ENCODE peak calls at places on chromosomes 6 and 20, in ten cellular contexts. R is neural crest cell; Y is spleen; B is NB4; O is CD8-positive, alpha-beta T cell; K is mucosa of descending colon; H is SK-N-SH; U is foreskin fibroblast; F is heart right ventricle; V is Calu3. X is an unnamed sample.

GRCh38 chr6:164344801-164345291 is 930.3 kb downstream of the QKI start:
- DNase-seq in R (no peak), Y (no peak), B (no peak), O (no peak), K (no peak), H (no peak), U (no peak), F (no peak), V (no peak), X (no peak)

GRCh38 chr6:45310118-45310788 is 17.9 kb upstream of the RUNX2 start:
- DNase-seq in R (no peak), Y (no peak), B (peak; percentile 19), O (peak; percentile 19), K (no peak), H (no peak), U (no peak), F (no peak), V (no peak), X (no peak)

GRCh38 chr6:116280161-116280959 is 630 bp upstream of the TSPYL1 start:
- DNase-seq in R (no peak), Y (no peak), B (peak; percentile 40), O (no peak), K (no peak), H (no peak), U (no peak), F (no peak), V (no peak), X (no peak)

GRCh38 chr20:52497731-52498130 is 306.2 kb upstream of the ZFP64 start:
- DNase-seq in R (no peak), Y (no peak), B (no peak), O (no peak), K (no peak), H (no peak), U (no peak), F (no peak), V (no peak), X (no peak)

GRCh38 chr20:25380945-25381614 is 9.6 kb downstream of the ABHD12 start:
- DNase-seq in R (no peak), Y (no peak), B (no peak), O (no peak), K (no peak), H (no peak), U (no peak), F (no peak), V (no peak), X (no peak)

GRCh38 chr6:30725713-30726505 is 5.8 kb downstream of the TUBB start:
- DNase-seq in R (no peak), Y (peak; percentile 47), B (peak; percentile 54), O (no peak), K (no peak), H (peak; percentile 41), U (peak; percentile 69), F (no peak), V (no peak), X (no peak)

GRCh38 chr20:25047766-25048165 is 10.2 kb downstream of the ACSS1 start:
- DNase-seq in R (no peak), Y (peak; percentile 72), B (no peak), O (no peak), K (no peak), H (no peak), U (no peak), F (no peak), V (no peak), X (no peak)

GRCh38 chr6:105137388-105137787 is 42.4 kb downstream of the POPDC3 start:
- DNase-seq in R (no peak), Y (no peak), B (peak; percentile 17), O (no peak), K (no peak), H (peak; percentile 61), U (no peak), F (peak; percentile 23), V (no peak), X (peak; percentile 26)

GRCh38 chr20:59678286-59678685 is 73.9 kb downstream of the PHACTR3 start:
- DNase-seq in R (no peak), Y (no peak), B (no peak), O (no peak), K (no peak), H (no peak), U (no peak), F (no peak), V (no peak), X (no peak)

GRCh38 chr6:151036869-151037680 is 171.6 kb downstream of the MTHFD1L start:
- DNase-seq in R (no peak), Y (no peak), B (no peak), O (no peak), K (no peak), H (no peak), U (no peak), F (no peak), V (no peak), X (no peak)

GRCh38 chr6:35330541-35331119 is 11.7 kb upstream of the PPARD start:
- DNase-seq in R (no peak), Y (no peak), B (no peak), O (no peak), K (no peak), H (no peak), U (no peak), F (no peak), V (no peak), X (no peak)

GRCh38 chr6:35328108-35328723 is 14.1 kb upstream of the PPARD start:
- DNase-seq in R (no peak), Y (no peak), B (no peak), O (no peak), K (no peak), H (no peak), U (no peak), F (no peak), V (peak; percentile 31), X (no peak)

DNA sequence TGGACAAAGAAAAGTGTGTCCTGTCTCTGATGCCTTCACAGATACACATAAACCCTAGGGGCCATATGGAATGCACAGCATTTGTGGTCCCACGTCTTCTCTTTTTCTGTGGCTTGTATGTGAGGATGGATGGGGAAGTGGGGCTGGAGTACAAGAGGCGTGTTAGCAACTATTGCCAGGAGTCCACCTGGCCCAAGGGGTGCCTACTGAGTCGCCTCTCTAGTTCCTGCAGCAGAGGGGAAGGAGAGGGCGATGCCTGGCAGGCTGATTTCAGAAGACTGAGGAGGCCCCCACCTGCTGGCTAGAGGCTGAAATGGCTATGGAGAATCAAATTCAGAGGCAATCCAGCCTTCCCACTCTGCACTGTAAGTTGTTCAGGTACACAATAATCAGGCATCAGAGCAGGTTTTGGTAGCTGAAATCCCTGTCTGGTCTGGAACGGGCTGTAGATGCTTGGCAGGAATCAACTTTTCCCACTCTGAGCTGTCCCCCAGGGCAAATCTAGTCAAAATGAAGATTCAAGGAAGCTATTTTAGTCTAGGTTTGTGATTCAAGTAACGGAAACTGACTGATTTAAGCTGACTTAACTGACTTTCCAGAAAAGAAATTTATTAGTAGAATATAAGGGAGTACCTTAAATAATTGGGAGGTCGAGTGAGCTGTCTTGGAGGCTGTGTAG is 14.9 kb upstream of the PPARD start:
- DNase-seq in R (peak; percentile 51), Y (peak; percentile 91), B (peak; percentile 77), O (peak; percentile 67), K (peak; percentile 71), H (peak; percentile 69), U (peak; percentile 46), F (peak; percentile 67), V (peak; percentile 87), X (peak; percentile 68)
- TF ChIP-seq CTCF in R (peak; percentile 66), Y (peak; percentile 74), B (peak; percentile 78), O (peak; percentile 68), K (peak; percentile 37), H (peak; percentile 58), U (peak; percentile 79), F (peak; percentile 69), V (peak; percentile 81), X (peak; percentile 10)

DNA sequence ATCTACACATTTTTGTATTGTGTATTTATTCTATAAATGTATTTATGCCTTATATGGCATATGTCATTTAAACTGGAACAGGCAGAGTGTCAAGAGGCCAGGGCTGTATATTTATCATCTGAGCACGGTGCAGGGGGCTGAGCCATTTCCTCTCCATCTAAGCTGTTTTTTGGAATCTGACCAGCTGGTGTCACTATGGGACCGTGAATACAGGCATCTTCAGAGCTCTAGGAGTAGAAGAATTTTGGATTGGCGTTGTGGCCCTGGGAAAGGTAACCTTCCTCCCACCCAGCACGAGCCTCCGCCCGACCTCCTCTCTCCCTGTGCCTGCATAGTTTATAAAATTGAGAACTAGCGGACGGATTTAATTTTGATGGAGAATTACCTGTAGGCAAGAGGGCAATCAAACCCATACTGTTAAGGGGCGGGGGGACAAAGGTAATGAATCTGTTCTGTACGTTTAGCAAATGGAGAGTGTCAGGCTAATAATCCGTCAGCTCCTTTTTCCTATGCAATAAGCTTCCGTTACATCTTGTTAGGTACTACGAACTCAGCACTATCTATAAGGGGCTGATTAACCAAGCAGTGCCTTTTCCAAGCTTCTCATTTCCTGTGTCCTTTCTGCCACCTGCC is 29.0 kb upstream of the EEF1E1 start:
- DNase-seq in R (peak; percentile 72), Y (no peak), B (peak; percentile 72), O (peak; percentile 2), K (no peak), H (peak; percentile 58), U (peak; percentile 54), F (peak; percentile 36), V (peak; percentile 64), X (peak; percentile 56)
- TF ChIP-seq CTCF in R (peak; percentile 85), Y (peak; percentile 44), B (peak; percentile 51), O (peak; percentile 30), K (no peak), H (peak; percentile 75), U (peak; percentile 61), F (peak; percentile 49), V (peak; percentile 43), X (peak; percentile 23)

GRCh38 chr20:45963059-45964011 is 8.7 kb downstream of the ZNF335 start:
- DNase-seq in R (no peak), Y (peak; percentile 73), B (peak; percentile 66), O (no peak), K (no peak), H (peak; percentile 56), U (no peak), F (no peak), V (peak; percentile 34), X (no peak)
- TF ChIP-seq CTCF in R (peak; percentile 58), Y (peak; percentile 34), B (peak; percentile 26), O (peak; percentile 19), K (no peak), H (peak; percentile 54), U (no peak), F (peak; percentile 46), V (peak; percentile 58), X (no peak)

DNA sequence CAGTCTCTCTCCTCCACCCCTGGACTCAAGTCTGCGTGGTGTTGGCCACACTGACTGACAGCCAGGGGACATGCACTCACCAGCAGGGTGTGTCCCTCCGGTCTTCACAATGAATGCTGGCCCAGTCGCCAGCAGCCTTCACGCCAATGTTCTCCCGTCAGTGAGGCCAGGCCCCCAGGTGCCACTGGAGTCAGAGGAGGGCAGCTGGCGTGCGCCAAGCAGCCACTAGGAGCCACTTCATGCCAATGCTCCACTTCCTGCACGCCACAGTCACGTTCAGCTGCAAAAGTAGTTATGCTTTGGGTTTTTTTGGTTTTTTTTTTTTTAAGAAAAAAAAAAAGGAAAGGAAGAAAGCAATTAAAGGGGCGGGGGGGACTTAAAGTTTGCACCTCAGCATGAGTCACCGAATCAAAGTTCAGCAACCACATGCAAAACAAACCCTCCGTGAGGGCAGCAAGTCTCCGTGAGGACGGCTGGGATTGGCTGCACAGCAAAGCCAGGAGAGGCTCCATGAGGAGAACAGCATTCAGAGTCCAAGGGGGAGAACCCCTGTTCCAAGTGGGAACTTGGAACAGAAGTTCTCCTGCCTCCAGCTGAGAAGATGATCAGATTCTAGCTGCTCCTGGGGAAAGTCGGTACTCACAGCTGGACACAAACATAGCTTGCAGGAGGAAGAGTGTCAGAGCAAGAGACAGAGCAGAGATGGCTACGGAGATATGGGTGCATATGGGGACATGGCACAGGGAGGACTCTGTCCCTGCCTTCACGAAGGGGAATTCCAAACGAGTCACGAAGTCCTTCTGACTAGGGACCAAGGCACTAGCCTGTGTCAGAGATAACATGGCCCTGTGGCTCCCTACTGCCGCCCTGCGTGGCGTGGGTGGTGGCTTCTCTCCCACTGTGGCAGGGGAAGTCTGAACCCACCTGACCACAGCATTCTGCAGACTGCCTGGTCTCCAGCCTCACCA is at the start of gene ZC3H12D:
- DNase-seq in R (no peak), Y (peak; percentile 91), B (peak; percentile 68), O (peak; percentile 77), K (peak; percentile 89), H (no peak), U (no peak), F (no peak), V (peak; percentile 36), X (no peak)
- TF ChIP-seq CTCF in R (no peak), Y (peak; percentile 65), B (peak; percentile 19), O (peak; percentile 66), K (peak; percentile 35), H (no peak), U (no peak), F (peak; percentile 42), V (no peak), X (no peak)

X was measured in glutamatergic neuron.